ENCODE peak calls at places on chromosomes 12 and 14, in seven cellular contexts. X is HT1080, D is fibroblast of the aortic adventitia, I is GM06990, P is SW480, K is activated T-cell treated with anti-CD3 and anti-CD28 coated beads for 4 hours, Z is HCT116. C is an unnamed sample.

GRCh38 chr12:69389836-69390235 is 30.3 kb downstream of the YEATS4 start:
- DNase-seq in X (no peak), D (peak; percentile 79), I (no peak), P (no peak), K (no peak), Z (no peak), C (no peak)

GRCh38 chr12:47558625-47559345 is 147.0 kb downstream of the RPAP3 start:
- DNase-seq in X (no peak), D (no peak), I (no peak), P (no peak), K (no peak), Z (no peak), C (no peak)

GRCh38 chr12:25307818-25308217 is 57.1 kb upstream of the KRAS start:
- DNase-seq in X (no peak), D (no peak), I (no peak), P (no peak), K (no peak), Z (no peak), C (no peak)

GRCh38 chr14:104426771-104427125 is 152.8 kb upstream of the C14orf180 start:
- DNase-seq in X (no peak), D (no peak), I (no peak), P (no peak), K (no peak), Z (no peak), C (no peak)

GRCh38 chr12:52314511-52314910 is 6.7 kb downstream of the KRT83 start:
- DNase-seq in X (no peak), D (no peak), I (no peak), P (no peak), K (no peak), Z (no peak), C (no peak)

GRCh38 chr12:13594731-13595514 is 386.5 kb downstream of the GRIN2B start:
- DNase-seq in X (no peak), D (no peak), I (no peak), P (no peak), K (no peak), Z (no peak), C (no peak)

GRCh38 chr12:79434561-79434960 is 256.2 kb downstream of the PAWR start:
- DNase-seq in X (no peak), D (no peak), I (no peak), P (no peak), K (no peak), Z (no peak), C (no peak)

GRCh38 chr12:111427417-111428074 is 21.8 kb downstream of the SH2B3 start:
- DNase-seq in X (no peak), D (no peak), I (no peak), P (no peak), K (no peak), Z (no peak), C (no peak)

GRCh38 chr14:56794088-56794556 is 16.2 kb downstream of the OTX2 start:
- DNase-seq in X (no peak), D (no peak), I (no peak), P (no peak), K (no peak), Z (no peak), C (no peak)

GRCh38 chr14:104035300-104035699 is 50.2 kb upstream of the ASPG start:
- DNase-seq in X (no peak), D (no peak), I (no peak), P (no peak), K (no peak), Z (no peak), C (no peak)

GRCh38 chr12:132444957-132445883 is 44.7 kb upstream of the FBRSL1 start:
- DNase-seq in X (no peak), D (no peak), I (peak; percentile 51), P (no peak), K (peak; percentile 59), Z (no peak), C (no peak)

GRCh38 chr12:109255377-109255776 is 53.7 kb downstream of the FOXN4 start:
- DNase-seq in X (peak; percentile 39), D (peak; percentile 15), I (no peak), P (no peak), K (no peak), Z (no peak), C (no peak)

GRCh38 chr12:121894633-121895032 is 6.0 kb downstream of the PSMD9 start:
- DNase-seq in X (no peak), D (peak; percentile 68), I (no peak), P (no peak), K (no peak), Z (no peak), C (no peak)

GRCh38 chr12:109885616-109886015 is 5.3 kb upstream of the GLTP start:
- DNase-seq in X (no peak), D (no peak), I (no peak), P (no peak), K (no peak), Z (no peak), C (peak; percentile 52)

GRCh38 chr14:24067133-24068082 is 4.0 kb upstream of the CPNE6 start:
- DNase-seq in X (no peak), D (no peak), I (no peak), P (no peak), K (no peak), Z (no peak), C (no peak)

GRCh38 chr14:21206753-21207684 is 51.2 kb upstream of the OR5AU1 start:
- DNase-seq in X (no peak), D (no peak), I (no peak), P (no peak), K (no peak), Z (no peak), C (no peak)

GRCh38 chr14:61566537-61567225 is 128.6 kb upstream of the HIF1A start:
- DNase-seq in X (peak; percentile 44), D (peak; percentile 84), I (no peak), P (peak; percentile 15), K (no peak), Z (no peak), C (no peak)

GRCh38 chr14:74377976-74378690 is 29.9 kb downstream of the VRTN start:
- DNase-seq in X (no peak), D (no peak), I (no peak), P (no peak), K (no peak), Z (no peak), C (no peak)

C was measured in LoVo.